ENCODE peak calls at places on chromosome 9, in nine cellular contexts. One of them, this sample, is unnamed.

GRCh38 chr9:18666987-18667772 is 193.2 kb downstream of the ADAMTSL1 start:
- DNase-seq in HCT116: no peak
- DNase-seq in H1: no peak
- DNase-seq in GM12892: no peak
- DNase-seq in endothelial cell of umbilical vein: no peak
- DNase-seq in GM12878: no peak
- DNase-seq in stomach: no peak
- DNase-seq in GM23338: no peak
- DNase-seq in sigmoid colon: no peak
- DNase-seq in this sample: no peak

GRCh38 chr9:82982271-82982880 is 80.6 kb downstream of the RASEF start:
- DNase-seq in sigmoid colon: no peak
- DNase-seq in endothelial cell of umbilical vein: no peak
- DNase-seq in GM12892: no peak
- DNase-seq in stomach: no peak
- DNase-seq in H1: no peak
- DNase-seq in HCT116: no peak
- DNase-seq in GM12878: no peak
- DNase-seq in GM23338: no peak
- DNase-seq in this sample: no peak

GRCh38 chr9:83986765-83987401 is 6.3 kb downstream of the RMI1 start:
- DNase-seq in H1: no peak
- DNase-seq in stomach: peak
- DNase-seq in endothelial cell of umbilical vein: no peak
- DNase-seq in GM23338: no peak
- DNase-seq in GM12892: no peak
- DNase-seq in sigmoid colon: no peak
- DNase-seq in HCT116: peak
- DNase-seq in GM12878: no peak
- DNase-seq in this sample: no peak

GRCh38 chr9:105067895-105068580 is 140.1 kb upstream of the ABCA1 start:
- DNase-seq in H1: no peak
- DNase-seq in stomach: no peak
- DNase-seq in GM12878: no peak
- DNase-seq in sigmoid colon: no peak
- DNase-seq in GM23338: no peak
- DNase-seq in endothelial cell of umbilical vein: no peak
- DNase-seq in GM12892: no peak
- DNase-seq in HCT116: no peak
- DNase-seq in this sample: no peak

GRCh38 chr9:113345165-113345564 is 4.2 kb upstream of the BSPRY start:
- DNase-seq in sigmoid colon: no peak
- DNase-seq in endothelial cell of umbilical vein: no peak
- DNase-seq in stomach: no peak
- DNase-seq in H1: no peak
- DNase-seq in GM12878: no peak
- DNase-seq in GM12892: no peak
- DNase-seq in HCT116: no peak
- DNase-seq in GM23338: no peak
- DNase-seq in this sample: no peak

GRCh38 chr9:108374606-108375005 is 481.2 kb downstream of the ACTL7B start:
- DNase-seq in H1: no peak
- DNase-seq in sigmoid colon: no peak
- DNase-seq in HCT116: no peak
- DNase-seq in GM12878: no peak
- DNase-seq in stomach: no peak
- DNase-seq in endothelial cell of umbilical vein: no peak
- DNase-seq in GM12892: no peak
- DNase-seq in GM23338: no peak
- DNase-seq in this sample: no peak

GRCh38 chr9:112130997-112131396 is 44.1 kb downstream of the SUSD1 start:
- DNase-seq in GM12892: no peak
- DNase-seq in GM12878: no peak
- DNase-seq in endothelial cell of umbilical vein: no peak
- DNase-seq in stomach: no peak
- DNase-seq in sigmoid colon: no peak
- DNase-seq in GM23338: no peak
- DNase-seq in HCT116: no peak
- DNase-seq in H1: no peak
- DNase-seq in this sample: no peak

GRCh38 chr9:73074176-73074708 is 77.4 kb upstream of the ANXA1 start:
- DNase-seq in GM12878: no peak
- DNase-seq in GM12892: no peak
- DNase-seq in stomach: no peak
- DNase-seq in endothelial cell of umbilical vein: peak
- DNase-seq in HCT116: no peak
- DNase-seq in H1: no peak
- DNase-seq in GM23338: no peak
- DNase-seq in sigmoid colon: no peak
- DNase-seq in this sample: no peak

GRCh38 chr9:135138078-135138855 is 50.8 kb downstream of the OLFM1 start:
- DNase-seq in stomach: no peak
- DNase-seq in GM23338: no peak
- DNase-seq in sigmoid colon: no peak
- DNase-seq in H1: no peak
- DNase-seq in GM12892: no peak
- DNase-seq in HCT116: no peak
- DNase-seq in GM12878: no peak
- DNase-seq in endothelial cell of umbilical vein: no peak
- DNase-seq in this sample: no peak

GRCh38 chr9:135038331-135038730 is 49.1 kb upstream of the OLFM1 start:
- DNase-seq in GM12892: no peak
- DNase-seq in stomach: peak
- DNase-seq in sigmoid colon: peak
- DNase-seq in GM23338: no peak
- DNase-seq in H1: peak
- DNase-seq in endothelial cell of umbilical vein: no peak
- DNase-seq in HCT116: no peak
- DNase-seq in GM12878: no peak
- DNase-seq in this sample: no peak

GRCh38 chr9:4496497-4496896 is 6.2 kb downstream of the SLC1A1 start:
- DNase-seq in stomach: no peak
- DNase-seq in H1: no peak
- DNase-seq in GM12892: no peak
- DNase-seq in GM23338: no peak
- DNase-seq in sigmoid colon: no peak
- DNase-seq in endothelial cell of umbilical vein: no peak
- DNase-seq in HCT116: no peak
- DNase-seq in GM12878: no peak
- DNase-seq in this sample: no peak

GRCh38 chr9:126860077-126860756 is at the start of gene ZBTB34:
- DNase-seq in H1: peak
- DNase-seq in HCT116: peak
- DNase-seq in GM23338: peak
- DNase-seq in endothelial cell of umbilical vein: peak
- DNase-seq in sigmoid colon: peak
- DNase-seq in GM12892: peak
- DNase-seq in stomach: peak
- DNase-seq in GM12878: no peak
- DNase-seq in this sample: no peak

GRCh38 chr9:2271426-2271825 is 256.3 kb downstream of the SMARCA2 start:
- DNase-seq in stomach: no peak
- DNase-seq in sigmoid colon: no peak
- DNase-seq in HCT116: peak
- DNase-seq in GM12878: peak
- DNase-seq in GM12892: peak
- DNase-seq in H1: no peak
- DNase-seq in GM23338: peak
- DNase-seq in endothelial cell of umbilical vein: peak
- DNase-seq in this sample: peak

GRCh38 chr9:128412120-128412790 is 8.4 kb upstream of the CERCAM start:
- DNase-seq in stomach: peak
- DNase-seq in GM12892: no peak
- DNase-seq in sigmoid colon: no peak
- DNase-seq in endothelial cell of umbilical vein: peak
- DNase-seq in H1: peak
- DNase-seq in GM23338: peak
- DNase-seq in GM12878: no peak
- DNase-seq in HCT116: no peak
- DNase-seq in this sample: peak

GRCh38 chr9:101524371-101524770 is 9.3 kb upstream of the RNF20 start:
- DNase-seq in HCT116: no peak
- DNase-seq in sigmoid colon: no peak
- DNase-seq in GM12878: no peak
- DNase-seq in endothelial cell of umbilical vein: no peak
- DNase-seq in GM12892: no peak
- DNase-seq in H1: no peak
- DNase-seq in GM23338: no peak
- DNase-seq in stomach: no peak
- DNase-seq in this sample: no peak

GRCh38 chr9:101533334-101534187 is at the start of gene RNF20:
- DNase-seq in GM23338: peak
- DNase-seq in sigmoid colon: peak
- DNase-seq in GM12892: peak
- DNase-seq in endothelial cell of umbilical vein: peak
- DNase-seq in stomach: peak
- DNase-seq in GM12878: peak
- DNase-seq in H1: peak
- DNase-seq in HCT116: peak
- DNase-seq in this sample: peak

GRCh38 chr9:101528015-101528414 is 5.6 kb upstream of the RNF20 start:
- DNase-seq in H1: no peak
- DNase-seq in GM23338: no peak
- DNase-seq in GM12878: no peak
- DNase-seq in sigmoid colon: no peak
- DNase-seq in HCT116: no peak
- DNase-seq in GM12892: no peak
- DNase-seq in endothelial cell of umbilical vein: no peak
- DNase-seq in stomach: no peak
- DNase-seq in this sample: no peak

GRCh38 chr9:101527066-101527465 is 6.6 kb upstream of the RNF20 start:
- DNase-seq in sigmoid colon: no peak
- DNase-seq in HCT116: no peak
- DNase-seq in endothelial cell of umbilical vein: no peak
- DNase-seq in GM12892: no peak
- DNase-seq in stomach: no peak
- DNase-seq in GM12878: no peak
- DNase-seq in GM23338: no peak
- DNase-seq in H1: no peak
- DNase-seq in this sample: no peak

DNA sequence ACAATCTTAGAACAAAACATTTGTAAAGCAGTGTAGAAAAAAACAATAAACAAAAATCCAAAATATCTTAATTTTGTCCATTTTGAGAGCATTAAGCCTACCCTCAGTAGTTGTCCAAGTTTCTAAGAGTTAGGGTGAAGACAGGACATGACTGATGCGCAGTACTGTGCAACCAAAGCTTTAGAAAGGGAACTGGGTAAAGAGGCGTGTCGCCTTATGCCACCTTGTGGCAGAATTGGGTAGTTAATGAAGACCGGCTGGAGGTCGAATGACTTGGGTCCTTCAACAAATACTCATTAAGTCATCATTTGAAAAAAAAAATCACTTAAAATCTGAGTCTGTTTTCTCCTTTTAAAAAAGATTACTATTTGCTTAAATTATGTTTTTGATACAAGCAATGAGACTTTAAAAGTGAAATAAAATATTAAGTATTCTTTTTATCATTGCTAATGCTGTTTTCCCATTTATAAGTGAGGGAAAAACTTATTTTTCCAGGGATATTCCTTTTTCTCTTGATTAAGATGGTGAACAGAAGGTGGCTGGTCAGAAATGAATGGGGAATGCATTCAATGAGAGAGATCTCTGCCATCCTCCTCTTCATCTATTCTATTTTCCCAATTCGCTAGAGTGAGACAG is 3.5 kb upstream of the RNF20 start:
- DNase-seq in H1: peak
- DNase-seq in GM12892: peak
- DNase-seq in stomach: peak
- DNase-seq in GM23338: peak
- DNase-seq in GM12878: peak
- DNase-seq in endothelial cell of umbilical vein: peak
- DNase-seq in HCT116: peak
- DNase-seq in sigmoid colon: peak
- DNase-seq in this sample: peak
- TF ChIP-seq POLR2AphosphoS5 in H1: no peak
- TF ChIP-seq POLR2AphosphoS5 in GM12892: no peak
- TF ChIP-seq POLR2AphosphoS5 in stomach: no peak
- TF ChIP-seq POLR2AphosphoS5 in GM23338: no peak
- TF ChIP-seq POLR2AphosphoS5 in GM12878: no peak
- TF ChIP-seq POLR2AphosphoS5 in endothelial cell of umbilical vein: no peak
- TF ChIP-seq POLR2AphosphoS5 in HCT116: no peak
- TF ChIP-seq POLR2AphosphoS5 in sigmoid colon: no peak
- TF ChIP-seq POLR2AphosphoS5 in this sample: no peak

GRCh38 chr9:136655244-136656225 is 7.2 kb upstream of the EGFL7 start:
- DNase-seq in GM12892: no peak
- DNase-seq in stomach: no peak
- DNase-seq in HCT116: no peak
- DNase-seq in sigmoid colon: no peak
- DNase-seq in GM23338: no peak
- DNase-seq in H1: peak
- DNase-seq in endothelial cell of umbilical vein: peak
- DNase-seq in GM12878: no peak
- DNase-seq in this sample: no peak
- TF ChIP-seq POLR2AphosphoS5 in GM12892: no peak
- TF ChIP-seq POLR2AphosphoS5 in stomach: no peak
- TF ChIP-seq POLR2AphosphoS5 in HCT116: no peak
- TF ChIP-seq POLR2AphosphoS5 in sigmoid colon: peak
- TF ChIP-seq POLR2AphosphoS5 in GM23338: no peak
- TF ChIP-seq POLR2AphosphoS5 in H1: no peak
- TF ChIP-seq POLR2AphosphoS5 in endothelial cell of umbilical vein: peak
- TF ChIP-seq POLR2AphosphoS5 in GM12878: no peak
- TF ChIP-seq POLR2AphosphoS5 in this sample: peak

DNA sequence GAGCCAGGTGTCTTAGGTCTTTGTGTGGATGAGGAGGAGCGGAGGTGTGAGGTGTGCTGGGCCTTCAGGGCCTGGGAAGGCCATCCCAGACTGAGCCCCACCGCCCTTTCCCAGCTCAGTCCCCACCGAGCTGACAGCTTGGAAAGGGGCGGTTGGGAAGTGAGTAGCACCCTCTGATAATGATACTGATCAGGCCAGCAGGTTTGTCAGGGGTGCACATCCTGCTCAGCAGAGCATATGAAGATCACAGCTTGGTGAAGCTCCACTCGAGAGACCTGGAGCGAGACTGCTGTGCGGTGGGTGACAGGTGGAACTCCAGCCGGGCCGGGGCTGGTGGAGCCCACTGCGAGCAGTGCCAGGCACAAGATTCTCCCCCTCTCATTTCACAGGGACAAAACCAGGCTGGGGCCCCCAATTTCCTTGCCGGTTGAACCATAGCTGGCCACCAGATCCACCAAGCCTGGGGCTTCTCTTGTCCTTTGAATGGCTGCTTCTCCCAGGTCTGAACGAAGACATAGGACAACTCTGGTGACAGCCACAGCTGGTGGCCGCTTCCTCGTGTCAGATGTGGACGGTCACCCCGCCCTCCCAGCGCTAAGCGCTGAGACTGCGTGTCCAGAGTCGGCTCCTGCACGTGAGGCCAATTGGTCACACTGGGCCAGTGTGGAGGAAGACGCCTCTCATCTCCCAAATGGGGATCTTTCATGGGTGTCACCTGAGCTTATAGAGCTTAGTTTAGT is 8.3 kb downstream of the QRFP start:
- DNase-seq in H1: no peak
- DNase-seq in endothelial cell of umbilical vein: no peak
- DNase-seq in GM23338: no peak
- DNase-seq in sigmoid colon: no peak
- DNase-seq in HCT116: no peak
- DNase-seq in stomach: no peak
- DNase-seq in GM12892: no peak
- DNase-seq in GM12878: no peak
- DNase-seq in this sample: no peak
- TF ChIP-seq POLR2AphosphoS5 in H1: no peak
- TF ChIP-seq POLR2AphosphoS5 in endothelial cell of umbilical vein: no peak
- TF ChIP-seq POLR2AphosphoS5 in GM23338: no peak
- TF ChIP-seq POLR2AphosphoS5 in sigmoid colon: no peak
- TF ChIP-seq POLR2AphosphoS5 in HCT116: no peak
- TF ChIP-seq POLR2AphosphoS5 in stomach: no peak
- TF ChIP-seq POLR2AphosphoS5 in GM12892: no peak
- TF ChIP-seq POLR2AphosphoS5 in GM12878: no peak
- TF ChIP-seq POLR2AphosphoS5 in this sample: no peak

GRCh38 chr9:129486496-129487306 is 134.2 kb downstream of the C9orf50 start:
- DNase-seq in GM12892: no peak
- DNase-seq in H1: no peak
- DNase-seq in HCT116: no peak
- DNase-seq in sigmoid colon: peak
- DNase-seq in endothelial cell of umbilical vein: no peak
- DNase-seq in stomach: peak
- DNase-seq in GM23338: no peak
- DNase-seq in GM12878: no peak
- DNase-seq in this sample: peak
- TF ChIP-seq POLR2AphosphoS5 in GM12892: no peak
- TF ChIP-seq POLR2AphosphoS5 in H1: no peak
- TF ChIP-seq POLR2AphosphoS5 in HCT116: no peak
- TF ChIP-seq POLR2AphosphoS5 in sigmoid colon: peak
- TF ChIP-seq POLR2AphosphoS5 in endothelial cell of umbilical vein: no peak
- TF ChIP-seq POLR2AphosphoS5 in stomach: peak
- TF ChIP-seq POLR2AphosphoS5 in GM23338: no peak
- TF ChIP-seq POLR2AphosphoS5 in GM12878: no peak
- TF ChIP-seq POLR2AphosphoS5 in this sample: peak